ENCODE peak calls at places on chromosomes 7 and 10, in five cellular contexts. One of them, this sample, is unnamed.

GRCh38 chr10:98433881-98434732 is 12.6 kb downstream of the HPS1 start:
- DNase-seq in GM12878: no peak
- DNase-seq in K562: no peak
- DNase-seq in SK-N-SH: no peak
- DNase-seq in HCT116: no peak
- DNase-seq in this sample: no peak

GRCh38 chr7:44208085-44208484 is 7.3 kb downstream of the YKT6 start:
- DNase-seq in GM12878: no peak
- DNase-seq in K562: no peak
- DNase-seq in HCT116: no peak
- DNase-seq in SK-N-SH: no peak
- DNase-seq in this sample: no peak

GRCh38 chr7:504221-505081 is 15.2 kb downstream of the PDGFA start:
- DNase-seq in HCT116: no peak
- DNase-seq in K562: no peak
- DNase-seq in SK-N-SH: no peak
- DNase-seq in GM12878: no peak
- DNase-seq in this sample: no peak

GRCh38 chr10:73908853-73909611 is 1.9 kb upstream of the PLAU start:
- DNase-seq in K562: peak; percentile 74
- DNase-seq in GM12878: peak; percentile 63
- DNase-seq in SK-N-SH: no peak
- DNase-seq in HCT116: no peak
- DNase-seq in this sample: no peak

GRCh38 chr7:20358762-20359282 is 28.1 kb downstream of the ITGB8 start:
- DNase-seq in GM12878: no peak
- DNase-seq in K562: no peak
- DNase-seq in SK-N-SH: peak; percentile 16
- DNase-seq in HCT116: no peak
- DNase-seq in this sample: no peak

GRCh38 chr7:16638282-16639265 is 7.0 kb downstream of the ANKMY2 start:
- DNase-seq in K562: no peak
- DNase-seq in SK-N-SH: no peak
- DNase-seq in HCT116: no peak
- DNase-seq in GM12878: no peak
- DNase-seq in this sample: no peak

GRCh38 chr10:124743188-124744046 is 761 bp downstream of the FAM53B start:
- DNase-seq in GM12878: no peak
- DNase-seq in K562: peak; percentile 38
- DNase-seq in SK-N-SH: peak; percentile 74
- DNase-seq in HCT116: no peak
- DNase-seq in this sample: no peak

GRCh38 chr7:114548576-114548975 is 134.0 kb downstream of the FOXP2 start:
- DNase-seq in SK-N-SH: no peak
- DNase-seq in HCT116: no peak
- DNase-seq in GM12878: no peak
- DNase-seq in K562: no peak
- DNase-seq in this sample: no peak

GRCh38 chr7:117839507-117839906 is 33.7 kb downstream of the CTTNBP2 start:
- DNase-seq in K562: no peak
- DNase-seq in SK-N-SH: no peak
- DNase-seq in HCT116: no peak
- DNase-seq in GM12878: no peak
- DNase-seq in this sample: no peak

GRCh38 chr10:66555061-66555460 is 370.8 kb upstream of the LRRTM3 start:
- DNase-seq in K562: no peak
- DNase-seq in GM12878: no peak
- DNase-seq in HCT116: no peak
- DNase-seq in SK-N-SH: no peak
- DNase-seq in this sample: no peak

GRCh38 chr7:114422478-114423217 is 8.0 kb downstream of the FOXP2 start:
- DNase-seq in HCT116: peak; percentile 7
- DNase-seq in K562: no peak
- DNase-seq in SK-N-SH: no peak
- DNase-seq in GM12878: no peak
- DNase-seq in this sample: no peak

GRCh38 chr7:44891372-44891771 is 6.0 kb upstream of the PURB start:
- DNase-seq in K562: no peak
- DNase-seq in GM12878: no peak
- DNase-seq in HCT116: no peak
- DNase-seq in SK-N-SH: no peak
- DNase-seq in this sample: no peak

GRCh38 chr10:60206735-60207134 is 182.9 kb downstream of the ANK3 start:
- DNase-seq in K562: no peak
- DNase-seq in GM12878: no peak
- DNase-seq in HCT116: no peak
- DNase-seq in SK-N-SH: no peak
- DNase-seq in this sample: no peak

GRCh38 chr7:1703475-1704325 is 33.6 kb downstream of the ELFN1 start:
- DNase-seq in HCT116: no peak
- DNase-seq in GM12878: no peak
- DNase-seq in K562: no peak
- DNase-seq in SK-N-SH: peak; percentile 32
- DNase-seq in this sample: no peak

GRCh38 chr7:30659312-30659711 is 22.9 kb downstream of the CRHR2 start:
- DNase-seq in HCT116: no peak
- DNase-seq in GM12878: no peak
- DNase-seq in SK-N-SH: no peak
- DNase-seq in K562: no peak
- DNase-seq in this sample: no peak

GRCh38 chr7:27745064-27745583 is 5.2 kb downstream of the TAX1BP1 start:
- DNase-seq in HCT116: peak; percentile 48
- DNase-seq in K562: peak; percentile 56
- DNase-seq in GM12878: no peak
- DNase-seq in SK-N-SH: peak; percentile 58
- DNase-seq in this sample: peak; percentile 66

GRCh38 chr7:94087664-94088352 is 83.7 kb upstream of the BET1 start:
- DNase-seq in K562: peak; percentile 57
- DNase-seq in HCT116: peak; percentile 54
- DNase-seq in GM12878: peak; percentile 66
- DNase-seq in SK-N-SH: peak; percentile 66
- DNase-seq in this sample: peak; percentile 54

GRCh38 chr10:30227481-30227880 is 121.6 kb downstream of the MTPAP start:
- DNase-seq in GM12878: no peak
- DNase-seq in K562: no peak
- DNase-seq in HCT116: no peak
- DNase-seq in SK-N-SH: no peak
- DNase-seq in this sample: no peak

GRCh38 chr10:30233186-30233958 is 115.7 kb downstream of the MTPAP start:
- DNase-seq in SK-N-SH: no peak
- DNase-seq in GM12878: no peak
- DNase-seq in HCT116: no peak
- DNase-seq in K562: no peak
- DNase-seq in this sample: no peak

GRCh38 chr10:30231071-30231652 is 117.9 kb downstream of the MTPAP start:
- DNase-seq in SK-N-SH: no peak
- DNase-seq in K562: no peak
- DNase-seq in HCT116: no peak
- DNase-seq in GM12878: no peak
- DNase-seq in this sample: no peak

GRCh38 chr10:30228638-30229037 is 120.4 kb downstream of the MTPAP start:
- DNase-seq in HCT116: no peak
- DNase-seq in K562: no peak
- DNase-seq in SK-N-SH: no peak
- DNase-seq in GM12878: no peak
- DNase-seq in this sample: no peak

DNA sequence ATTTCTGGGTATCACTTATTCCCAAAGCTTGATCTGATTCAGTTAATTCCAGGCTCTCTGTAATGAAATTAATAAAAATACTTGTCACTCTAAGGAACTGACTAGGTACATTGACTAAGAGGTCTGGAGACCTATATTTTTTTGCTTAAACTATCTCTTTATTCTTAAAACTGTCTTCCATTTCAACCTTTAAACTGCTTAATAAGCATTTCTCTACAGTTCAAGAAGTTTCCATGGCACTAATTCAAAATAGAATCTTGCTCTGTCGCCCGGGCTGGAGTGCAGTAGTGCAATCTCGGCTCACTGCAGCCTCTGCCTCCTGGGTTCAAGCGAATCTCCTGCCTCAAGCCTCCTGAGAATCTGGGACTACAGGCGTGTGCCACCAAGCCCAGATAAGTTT is 117.4 kb downstream of the MTPAP start:
- DNase-seq in SK-N-SH: no peak
- DNase-seq in HCT116: no peak
- DNase-seq in K562: no peak
- DNase-seq in GM12878: no peak
- DNase-seq in this sample: no peak
- H3K4me3 ChIP-seq in SK-N-SH: no peak overlapping the region
- H3K4me3 ChIP-seq in HCT116: no peak overlapping the region
- H3K4me3 ChIP-seq in K562: no peak overlapping the region
- H3K4me3 ChIP-seq in GM12878: no peak overlapping the region
- H3K4me3 ChIP-seq in this sample: no peak overlapping the region

GRCh38 chr7:141975806-141976523 is 2.4 kb upstream of the TAS2R38 start:
- DNase-seq in SK-N-SH: peak; percentile 81
- DNase-seq in GM12878: peak; percentile 7
- DNase-seq in K562: peak; percentile 80
- DNase-seq in HCT116: peak; percentile 60
- DNase-seq in this sample: peak; percentile 75
- H3K9ac ChIP-seq in SK-N-SH: no peak overlapping the region
- H3K9ac ChIP-seq in GM12878: no peak overlapping the region
- H3K9ac ChIP-seq in K562: no peak overlapping the region
- H3K9ac ChIP-seq in HCT116: no peak overlapping the region
- H3K9ac ChIP-seq in this sample: no peak overlapping the region

GRCh38 chr10:58396057-58396456 is 10.8 kb downstream of the TFAM start:
- DNase-seq in SK-N-SH: no peak
- DNase-seq in HCT116: no peak
- DNase-seq in GM12878: no peak
- DNase-seq in K562: no peak
- DNase-seq in this sample: no peak

GRCh38 chr10:58397830-58398229 is 12.6 kb downstream of the TFAM start:
- DNase-seq in GM12878: no peak
- DNase-seq in K562: no peak
- DNase-seq in SK-N-SH: no peak
- DNase-seq in HCT116: no peak
- DNase-seq in this sample: no peak

GRCh38 chr10:58400609-58401008 is 15.4 kb downstream of the TFAM start:
- DNase-seq in K562: no peak
- DNase-seq in HCT116: no peak
- DNase-seq in GM12878: no peak
- DNase-seq in SK-N-SH: no peak
- DNase-seq in this sample: no peak

GRCh38 chr10:58404001-58404400 is 18.8 kb downstream of the TFAM start:
- DNase-seq in K562: no peak
- DNase-seq in GM12878: no peak
- DNase-seq in SK-N-SH: no peak
- DNase-seq in HCT116: no peak
- DNase-seq in this sample: no peak

DNA sequence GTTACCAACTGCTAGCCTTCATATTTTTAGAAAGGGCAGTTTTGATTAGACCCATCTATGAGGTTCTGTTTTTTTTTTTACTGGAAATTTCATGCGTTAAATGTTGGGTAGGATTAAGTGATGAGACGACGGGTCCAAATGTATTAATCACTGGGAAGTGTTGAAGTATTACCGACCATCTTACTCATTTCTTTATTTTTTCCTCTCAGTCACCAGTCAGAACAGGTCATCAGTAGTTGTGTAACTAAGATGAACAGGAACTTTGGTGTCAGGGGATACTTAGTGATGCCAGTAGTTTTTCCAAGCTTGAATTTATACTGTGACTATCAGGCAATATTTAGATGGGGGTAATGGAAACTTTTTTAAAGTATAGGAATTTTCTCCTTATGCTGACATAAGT is 14.2 kb downstream of the TFAM start:
- DNase-seq in HCT116: no peak
- DNase-seq in GM12878: no peak
- DNase-seq in K562: no peak
- DNase-seq in SK-N-SH: no peak
- DNase-seq in this sample: no peak
- TF ChIP-seq YY1 in HCT116: no peak
- TF ChIP-seq YY1 in GM12878: no peak
- TF ChIP-seq YY1 in K562: no peak
- TF ChIP-seq YY1 in SK-N-SH: no peak
- TF ChIP-seq YY1 in this sample: no peak

DNA sequence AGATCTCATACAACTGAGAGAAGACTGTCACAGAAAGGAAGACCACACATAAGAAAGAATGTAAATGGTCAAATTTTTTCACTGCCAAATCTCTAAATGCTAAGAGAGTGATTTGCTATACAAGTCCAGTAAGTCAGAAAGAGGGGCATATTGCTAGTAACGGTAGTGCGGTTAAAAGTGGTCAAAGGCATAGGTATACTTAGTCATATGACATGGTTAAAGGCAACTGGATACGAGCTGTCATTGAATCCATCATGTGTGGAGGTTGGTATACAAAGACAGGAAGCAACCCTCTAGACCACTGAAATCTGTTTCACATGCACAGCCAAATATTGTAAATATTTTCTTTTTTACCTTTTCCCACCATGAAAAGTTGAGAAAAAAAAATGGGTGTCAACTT is 4.8 kb downstream of the INHBA start:
- DNase-seq in GM12878: no peak
- DNase-seq in K562: no peak
- DNase-seq in HCT116: no peak
- DNase-seq in SK-N-SH: no peak
- DNase-seq in this sample: no peak
- H3K4me3 ChIP-seq in GM12878: no peak overlapping the region
- H3K4me3 ChIP-seq in K562: no peak overlapping the region
- H3K4me3 ChIP-seq in HCT116: no peak overlapping the region
- H3K4me3 ChIP-seq in SK-N-SH: peak overlapping the region; percentile 58
- H3K4me3 ChIP-seq in this sample: no peak overlapping the region

DNA sequence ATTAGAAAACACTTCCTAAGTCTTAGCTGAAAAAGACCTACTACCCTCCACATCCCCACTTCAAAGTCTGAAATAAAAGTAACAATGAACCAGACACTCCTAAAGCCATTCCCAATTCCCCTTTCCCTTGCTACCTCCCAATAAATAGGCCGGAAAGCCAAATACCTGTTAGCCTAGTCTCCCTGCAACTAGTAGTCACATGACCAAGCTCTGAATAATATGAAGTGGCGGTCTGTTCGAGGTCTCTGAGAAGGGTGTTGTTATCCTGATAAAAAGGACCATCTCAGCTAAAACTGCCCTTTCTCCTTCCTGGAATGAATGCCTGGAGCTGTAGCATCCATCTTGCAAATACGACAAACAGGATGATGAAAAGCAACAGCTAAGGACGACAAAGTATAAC is 6.1 kb downstream of the KIF5B start:
- DNase-seq in GM12878: no peak
- DNase-seq in SK-N-SH: no peak
- DNase-seq in HCT116: no peak
- DNase-seq in K562: no peak
- DNase-seq in this sample: no peak
- H3K9ac ChIP-seq in GM12878: no peak overlapping the region
- H3K9ac ChIP-seq in SK-N-SH: no peak overlapping the region
- H3K9ac ChIP-seq in HCT116: no peak overlapping the region
- H3K9ac ChIP-seq in K562: no peak overlapping the region
- H3K9ac ChIP-seq in this sample: no peak overlapping the region

This sample was measured in NT2/D1.